ENCODE peak calls at places on chromosomes 16 and 17, in six cellular contexts. I, L, S, U, W and F are unnamed samples. For H3K27me3, the result is how much of the 10 kb centered on the place peaks cover.

GRCh38 chr17:50149099-50149424 is 1.4 kb downstream of the PPP1R9B start:
- DNase-seq in I (no peak), L (no peak), S (no peak), U (no peak), W (no peak), F (no peak)

GRCh38 chr16:88747588-88748301 is 37.3 kb downstream of the PIEZO1 start:
- DNase-seq in I (peak), L (peak), S (no peak), U (peak), W (no peak), F (no peak)

GRCh38 chr16:84543931-84544776 is 39.7 kb upstream of the MEAK7 start:
- DNase-seq in I (no peak), L (peak), S (peak), U (no peak), W (no peak), F (no peak)

GRCh38 chr17:80758793-80759673 is 214.4 kb downstream of the RPTOR start:
- DNase-seq in I (no peak), L (no peak), S (no peak), U (no peak), W (peak), F (no peak)

GRCh38 chr17:74040729-74041128 is 162.7 kb upstream of the RPL38 start:
- DNase-seq in I (no peak), L (no peak), S (no peak), U (no peak), W (no peak), F (no peak)

GRCh38 chr17:63543822-63544420 is 6.4 kb upstream of the DCAF7 start:
- DNase-seq in I (no peak), L (no peak), S (no peak), U (no peak), W (no peak), F (no peak)

GRCh38 chr16:30924086-30924714 is 828 bp downstream of the FBXL19 start:
- DNase-seq in I (peak), L (peak), S (peak), U (no peak), W (no peak), F (no peak)

GRCh38 chr16:720507-720989 is 398 bp upstream of the ANTKMT start:
- DNase-seq in I (no peak), L (peak), S (no peak), U (no peak), W (peak), F (no peak)

GRCh38 chr17:50088952-50089825 is 6.0 kb upstream of the PDK2 start:
- DNase-seq in I (no peak), L (no peak), S (peak), U (no peak), W (no peak), F (no peak)

GRCh38 chr17:3794890-3795757 is 5.9 kb downstream of the ITGAE start:
- DNase-seq in I (no peak), L (no peak), S (no peak), U (no peak), W (peak), F (no peak)

GRCh38 chr16:27851586-27851985 is 211.9 kb downstream of the GSG1L start:
- DNase-seq in I (no peak), L (no peak), S (no peak), U (no peak), W (peak), F (no peak)

GRCh38 chr17:65560628-65561371 is 648 bp downstream of the AXIN2 start:
- DNase-seq in I (peak), L (peak), S (peak), U (peak), W (peak), F (peak)

GRCh38 chr17:40813804-40814203 is 8.6 kb downstream of the KRT10 start:
- DNase-seq in I (no peak), L (no peak), S (no peak), U (no peak), W (no peak), F (no peak)

GRCh38 chr17:56896968-56897359 is 16.9 kb downstream of the TRIM25 start:
- DNase-seq in I (no peak), L (peak), S (no peak), U (no peak), W (no peak), F (no peak)

GRCh38 chr16:66903544-66904427 is 14.9 kb downstream of the CDH16 start:
- DNase-seq in I (no peak), L (no peak), S (peak), U (no peak), W (no peak), F (no peak)

GRCh38 chr16:11136600-11136999 is 119.4 kb downstream of the SOCS1 start:
- DNase-seq in I (no peak), L (no peak), S (no peak), U (no peak), W (no peak), F (no peak)

GRCh38 chr17:10094806-10095205 is 103.6 kb downstream of the GAS7 start:
- DNase-seq in I (no peak), L (no peak), S (no peak), U (no peak), W (peak), F (no peak)

GRCh38 chr17:12618557-12618956 is 47.1 kb upstream of the MYOCD start:
- DNase-seq in I (no peak), L (no peak), S (no peak), U (no peak), W (no peak), F (no peak)

GRCh38 chr17:74832421-74832820 is 27.3 kb downstream of the GRIN2C start:
- DNase-seq in I (no peak), L (no peak), S (peak), U (no peak), W (no peak), F (no peak)

GRCh38 chr16:82152641-82153094 is 17.4 kb downstream of the MPHOSPH6 start:
- DNase-seq in I (no peak), L (peak), S (no peak), U (no peak), W (no peak), F (no peak)

GRCh38 chr17:82449883-82450356 is 632 bp downstream of the CYBC1 start:
- DNase-seq in I (no peak), L (no peak), S (no peak), U (no peak), W (no peak), F (no peak)

GRCh38 chr16:57621521-57622268 is 6.7 kb upstream of the ADGRG1 start:
- DNase-seq in I (no peak), L (no peak), S (peak), U (no peak), W (peak), F (no peak)

GRCh38 chr16:47492428-47493357 is 31.6 kb downstream of the PHKB start:
- DNase-seq in I (no peak), L (peak), S (peak), U (no peak), W (peak), F (no peak)

GRCh38 chr17:82865274-82865673 is 25.5 kb upstream of the ZNF750 start:
- DNase-seq in I (no peak), L (no peak), S (peak), U (no peak), W (no peak), F (no peak)

GRCh38 chr16:86095906-86096485 is 197.0 kb downstream of the IRF8 start:
- DNase-seq in I (no peak), L (no peak), S (peak), U (no peak), W (peak), F (no peak)

GRCh38 chr17:62644487-62645173 is 17.2 kb downstream of the MRC2 start:
- DNase-seq in I (peak), L (no peak), S (no peak), U (no peak), W (peak), F (no peak)

GRCh38 chr17:37079735-37080134 is 131.0 kb downstream of the AATF start:
- DNase-seq in I (no peak), L (no peak), S (no peak), U (no peak), W (no peak), F (no peak)

GRCh38 chr16:10601444-10602401 is 21.3 kb upstream of the EMP2 start:
- DNase-seq in I (no peak), L (peak), S (no peak), U (no peak), W (no peak), F (no peak)

GRCh38 chr17:36723459-36723858 is 122.1 kb downstream of the MRM1 start:
- DNase-seq in I (no peak), L (no peak), S (no peak), U (no peak), W (no peak), F (no peak)

DNA sequence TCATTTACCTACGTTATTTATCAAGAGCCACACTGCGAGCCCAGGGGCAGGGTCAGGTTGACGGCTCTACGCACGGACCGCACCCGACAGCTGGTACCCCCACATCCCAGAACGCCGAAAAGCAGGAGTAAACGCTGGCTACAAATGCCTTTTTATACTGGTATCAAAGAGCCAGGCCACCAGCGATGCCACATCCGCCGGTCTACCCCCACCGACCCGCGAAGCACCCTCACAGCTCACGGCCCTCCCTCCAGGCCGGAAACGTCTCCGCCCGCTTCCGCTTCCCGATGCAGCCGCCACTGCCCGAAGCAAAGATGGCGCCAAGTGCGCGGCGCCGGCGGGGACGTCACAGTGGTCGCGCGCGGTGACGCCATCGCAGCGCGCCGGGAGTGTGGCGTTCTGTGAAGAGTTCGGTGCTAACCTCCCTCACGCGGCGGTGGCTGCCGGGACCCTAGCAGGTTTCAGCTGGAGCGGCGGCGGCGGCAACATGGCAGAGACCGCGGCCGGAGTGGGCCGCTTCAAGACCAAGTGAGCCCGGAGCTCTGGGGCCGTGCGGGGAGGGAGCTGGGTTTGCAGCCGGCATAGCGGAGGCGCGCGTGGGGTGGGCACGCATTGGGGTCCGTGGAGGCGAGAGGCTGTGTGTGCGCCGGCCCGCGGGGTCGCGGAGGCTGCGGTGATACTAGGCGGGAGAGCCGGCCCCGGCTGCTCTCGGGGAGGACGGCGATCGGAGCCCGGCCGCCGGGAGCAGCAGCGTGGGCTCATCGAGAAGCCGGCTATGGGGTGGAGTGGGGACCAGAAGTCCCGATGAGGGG is at the start of gene TBL3:
- DNase-seq in I (peak), L (peak), S (peak), U (peak), W (peak), F (peak)
- TF ChIP-seq POLR2AphosphoS5 in I (peak), L (peak), S (peak), U (peak), W (peak), F (peak)

DNA sequence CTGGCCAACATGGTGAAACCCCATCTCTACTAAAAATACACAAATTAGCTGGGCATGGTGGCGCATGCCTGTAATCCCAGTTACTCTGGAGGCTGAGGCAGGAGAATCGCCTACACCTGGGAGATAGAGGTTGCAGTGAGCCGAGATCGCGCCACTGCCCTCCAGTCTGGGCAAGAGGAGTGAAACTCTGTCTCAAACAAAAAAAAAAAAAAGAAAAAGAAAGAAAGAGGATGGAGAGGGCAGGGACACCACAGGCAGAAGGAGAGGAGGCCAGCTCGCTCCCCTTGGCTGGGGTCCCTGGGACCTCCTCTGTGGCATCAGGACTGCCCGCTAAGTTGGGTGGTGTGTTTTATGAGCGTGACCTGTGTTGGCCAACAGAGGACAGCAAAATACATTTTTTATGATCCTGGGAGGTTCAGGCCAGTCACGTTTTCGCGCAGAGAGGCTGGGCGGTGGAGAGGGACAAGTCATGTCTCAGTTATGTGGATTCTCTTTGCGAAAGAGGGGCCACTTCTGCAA is 229.6 kb downstream of the MRTFB start:
- DNase-seq in I (no peak), L (peak), S (peak), U (peak), W (peak), F (no peak)
- TF ChIP-seq CTCF in I (peak), L (peak), S (peak), U (peak), W (peak), F (peak)

GRCh38 chr17:72616457-72616856 is 476.0 kb downstream of the SLC39A11 start:
- DNase-seq in I (no peak), L (no peak), S (no peak), U (no peak), W (no peak), F (no peak)

GRCh38 chr17:72617557-72617956 is 474.9 kb downstream of the SLC39A11 start:
- DNase-seq in I (no peak), L (no peak), S (no peak), U (no peak), W (no peak), F (no peak)

GRCh38 chr17:72615627-72615991 is 476.9 kb downstream of the SLC39A11 start:
- DNase-seq in I (no peak), L (no peak), S (no peak), U (no peak), W (no peak), F (no peak)

GRCh38 chr17:72619976-72620650 is 472.4 kb downstream of the SLC39A11 start:
- DNase-seq in I (no peak), L (no peak), S (no peak), U (no peak), W (no peak), F (no peak)

DNA sequence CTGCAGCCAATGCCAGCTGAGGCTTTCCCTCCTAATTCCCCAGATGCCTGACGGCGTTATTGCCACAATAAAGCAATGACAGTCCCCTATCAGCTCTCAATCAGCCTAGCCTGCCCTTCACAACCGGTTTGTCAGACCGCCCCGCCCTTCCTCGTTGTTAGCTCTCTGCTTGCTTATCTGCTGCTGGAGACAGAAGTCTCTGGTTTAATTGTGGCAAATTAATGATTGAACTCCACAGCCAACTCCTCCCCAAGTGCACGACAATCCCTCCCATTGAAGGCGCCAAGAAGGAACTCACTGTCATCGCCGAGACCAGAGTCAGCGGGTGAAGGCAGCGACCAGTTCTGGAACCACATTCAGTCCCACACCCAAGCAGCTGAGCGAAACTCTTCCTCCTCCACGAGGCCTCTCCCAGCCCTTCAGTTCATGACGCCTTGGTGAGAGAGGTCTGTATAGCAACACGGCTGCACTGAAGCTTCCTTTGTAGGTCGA is 474.4 kb downstream of the SLC39A11 start:
- DNase-seq in I (no peak), L (peak), S (no peak), U (peak), W (no peak), F (no peak)
- H3K27me3 ChIP-seq in I (under half), L (under half), S (under half), U (under half), W (under half), F (under half)

GRCh38 chr17:14304876-14305636 is 4.2 kb downstream of the HS3ST3B1 start:
- DNase-seq in I (peak), L (no peak), S (no peak), U (no peak), W (no peak), F (no peak)
- TF ChIP-seq POLR2AphosphoS5 in I (no peak), L (no peak), S (no peak), U (no peak), W (no peak), F (no peak)

GRCh38 chr17:7443499-7444485 is 1.1 kb upstream of the CHRNB1 start:
- DNase-seq in I (no peak), L (no peak), S (no peak), U (no peak), W (no peak), F (no peak)

GRCh38 chr17:7446669-7447068 is 1.8 kb downstream of the CHRNB1 start:
- DNase-seq in I (no peak), L (no peak), S (no peak), U (no peak), W (no peak), F (no peak)

GRCh38 chr17:7444682-7445010 is 215 bp upstream of the CHRNB1 start:
- DNase-seq in I (no peak), L (no peak), S (no peak), U (no peak), W (no peak), F (no peak)

GRCh38 chr17:7442142-7442541 is 2.7 kb upstream of the CHRNB1 start:
- DNase-seq in I (no peak), L (no peak), S (no peak), U (no peak), W (no peak), F (no peak)

GRCh38 chr17:7445011-7445927 is at the start of gene CHRNB1:
- DNase-seq in I (peak), L (peak), S (peak), U (peak), W (peak), F (peak)
- TF ChIP-seq CTCF in I (no peak), L (peak), S (no peak), U (no peak), W (no peak), F (no peak)

GRCh38 chr17:1274243-1274608 is 4.0 kb downstream of the BHLHA9 start:
- DNase-seq in I (no peak), L (no peak), S (no peak), U (no peak), W (no peak), F (no peak)
- H3K27me3 ChIP-seq in I (under half), L (half or more), S (under half), U (under half), W (under half), F (under half)

GRCh38 chr17:28726912-28727726 is 1.1 kb upstream of the TLCD1 start:
- DNase-seq in I (peak), L (peak), S (peak), U (peak), W (peak), F (peak)
- TF ChIP-seq POLR2AphosphoS5 in I (peak), L (peak), S (peak), U (peak), W (peak), F (peak)